ENCODE peak calls at places on chromosomes 4 and X, in five cellular contexts. One of them, this sample, is unnamed.

GRCh38 chr4:101421393-101421792 is 74.1 kb upstream of the PPP3CA start:
- DNase-seq in T-helper 1 cell: no peak
- DNase-seq in effector CD4-positive, alpha-beta T cell: no peak
- DNase-seq in iris pigment epithelial cell: no peak
- DNase-seq in SW 1271: no peak
- DNase-seq in this sample: no peak

GRCh38 chr4:181140037-181140603 is 1103.1 kb upstream of the TENM3 start:
- DNase-seq in SW 1271: no peak
- DNase-seq in effector CD4-positive, alpha-beta T cell: no peak
- DNase-seq in T-helper 1 cell: no peak
- DNase-seq in iris pigment epithelial cell: no peak
- DNase-seq in this sample: no peak

GRCh38 chr4:22473268-22473667 is 42.6 kb downstream of the ADGRA3 start:
- DNase-seq in iris pigment epithelial cell: peak
- DNase-seq in effector CD4-positive, alpha-beta T cell: no peak
- DNase-seq in SW 1271: no peak
- DNase-seq in T-helper 1 cell: no peak
- DNase-seq in this sample: no peak

GRCh38 chr4:7251321-7251720 is 59.0 kb downstream of the SORCS2 start:
- DNase-seq in iris pigment epithelial cell: no peak
- DNase-seq in SW 1271: no peak
- DNase-seq in effector CD4-positive, alpha-beta T cell: no peak
- DNase-seq in T-helper 1 cell: no peak
- DNase-seq in this sample: no peak

GRCh38 chr4:6896035-6896434 is 13.6 kb upstream of the TBC1D14 start:
- DNase-seq in iris pigment epithelial cell: no peak
- DNase-seq in T-helper 1 cell: no peak
- DNase-seq in SW 1271: no peak
- DNase-seq in effector CD4-positive, alpha-beta T cell: no peak
- DNase-seq in this sample: no peak

GRCh38 chr4:87032884-87033533 is 98.2 kb downstream of the AFF1 start:
- DNase-seq in T-helper 1 cell: no peak
- DNase-seq in SW 1271: no peak
- DNase-seq in effector CD4-positive, alpha-beta T cell: no peak
- DNase-seq in iris pigment epithelial cell: peak
- DNase-seq in this sample: no peak

GRCh38 chr4:39591290-39591689 is 47.4 kb downstream of the SMIM14 start:
- DNase-seq in T-helper 1 cell: no peak
- DNase-seq in effector CD4-positive, alpha-beta T cell: no peak
- DNase-seq in SW 1271: no peak
- DNase-seq in iris pigment epithelial cell: no peak
- DNase-seq in this sample: no peak

GRCh38 chrX:134237363-134237702 is 351 bp downstream of the CCDC160 start:
- DNase-seq in effector CD4-positive, alpha-beta T cell: no peak
- DNase-seq in iris pigment epithelial cell: no peak
- DNase-seq in SW 1271: no peak
- DNase-seq in T-helper 1 cell: no peak
- DNase-seq in this sample: no peak

GRCh38 chrX:53263597-53264094 is 17.7 kb downstream of the IQSEC2 start:
- DNase-seq in T-helper 1 cell: no peak
- DNase-seq in effector CD4-positive, alpha-beta T cell: no peak
- DNase-seq in SW 1271: peak
- DNase-seq in iris pigment epithelial cell: peak
- DNase-seq in this sample: no peak

GRCh38 chr4:151653548-151653918 is 107.3 kb downstream of the GATB start:
- DNase-seq in SW 1271: no peak
- DNase-seq in effector CD4-positive, alpha-beta T cell: no peak
- DNase-seq in T-helper 1 cell: no peak
- DNase-seq in iris pigment epithelial cell: no peak
- DNase-seq in this sample: no peak

GRCh38 chr4:87005690-87006461 is 71.1 kb downstream of the AFF1 start:
- DNase-seq in T-helper 1 cell: no peak
- DNase-seq in effector CD4-positive, alpha-beta T cell: no peak
- DNase-seq in iris pigment epithelial cell: no peak
- DNase-seq in SW 1271: no peak
- DNase-seq in this sample: peak

GRCh38 chr4:147318581-147318980 is 162.3 kb upstream of the EDNRA start:
- DNase-seq in T-helper 1 cell: no peak
- DNase-seq in effector CD4-positive, alpha-beta T cell: no peak
- DNase-seq in SW 1271: no peak
- DNase-seq in iris pigment epithelial cell: peak
- DNase-seq in this sample: no peak

GRCh38 chr4:36230523-36230922 is 13.8 kb downstream of the ARAP2 start:
- DNase-seq in iris pigment epithelial cell: no peak
- DNase-seq in SW 1271: no peak
- DNase-seq in effector CD4-positive, alpha-beta T cell: no peak
- DNase-seq in T-helper 1 cell: no peak
- DNase-seq in this sample: no peak

GRCh38 chr4:87087015-87087920 is 133.2 kb downstream of the KLHL8 start:
- DNase-seq in SW 1271: no peak
- DNase-seq in T-helper 1 cell: no peak
- DNase-seq in iris pigment epithelial cell: peak
- DNase-seq in effector CD4-positive, alpha-beta T cell: no peak
- DNase-seq in this sample: no peak

GRCh38 chr4:139887962-139888735 is 222.5 kb downstream of the MGST2 start:
- DNase-seq in SW 1271: no peak
- DNase-seq in effector CD4-positive, alpha-beta T cell: no peak
- DNase-seq in iris pigment epithelial cell: peak
- DNase-seq in T-helper 1 cell: no peak
- DNase-seq in this sample: peak

GRCh38 chrX:123728001-123728400 is 4.9 kb downstream of the THOC2 start:
- DNase-seq in effector CD4-positive, alpha-beta T cell: no peak
- DNase-seq in iris pigment epithelial cell: no peak
- DNase-seq in SW 1271: no peak
- DNase-seq in T-helper 1 cell: no peak
- DNase-seq in this sample: no peak

GRCh38 chrX:96837808-96838207 is 45.9 kb upstream of the RPA4 start:
- DNase-seq in T-helper 1 cell: no peak
- DNase-seq in effector CD4-positive, alpha-beta T cell: no peak
- DNase-seq in iris pigment epithelial cell: peak
- DNase-seq in SW 1271: no peak
- DNase-seq in this sample: no peak

GRCh38 chr4:140004580-140005314 is 149.2 kb downstream of the MAML3 start:
- DNase-seq in SW 1271: no peak
- DNase-seq in effector CD4-positive, alpha-beta T cell: no peak
- DNase-seq in iris pigment epithelial cell: peak
- DNase-seq in T-helper 1 cell: no peak
- DNase-seq in this sample: peak

GRCh38 chrX:44785652-44786051 is 58.2 kb upstream of the DUSP21 start:
- DNase-seq in T-helper 1 cell: no peak
- DNase-seq in iris pigment epithelial cell: peak
- DNase-seq in effector CD4-positive, alpha-beta T cell: no peak
- DNase-seq in SW 1271: no peak
- DNase-seq in this sample: no peak

GRCh38 chr4:17722361-17722710 is 59.1 kb downstream of the FAM184B start:
- DNase-seq in SW 1271: no peak
- DNase-seq in iris pigment epithelial cell: no peak
- DNase-seq in effector CD4-positive, alpha-beta T cell: no peak
- DNase-seq in T-helper 1 cell: no peak
- DNase-seq in this sample: no peak

GRCh38 chrX:104195489-104196084 is 29.3 kb downstream of the FAM199X start:
- DNase-seq in SW 1271: peak
- DNase-seq in T-helper 1 cell: no peak
- DNase-seq in iris pigment epithelial cell: peak
- DNase-seq in effector CD4-positive, alpha-beta T cell: no peak
- DNase-seq in this sample: peak

GRCh38 chr4:54064317-54065275 is at the start of gene CHIC2:
- DNase-seq in T-helper 1 cell: peak
- DNase-seq in SW 1271: peak
- DNase-seq in iris pigment epithelial cell: peak
- DNase-seq in effector CD4-positive, alpha-beta T cell: peak
- DNase-seq in this sample: peak

GRCh38 chr4:130257271-130257670 is 1161.3 kb downstream of the C4orf33 start:
- DNase-seq in effector CD4-positive, alpha-beta T cell: no peak
- DNase-seq in T-helper 1 cell: no peak
- DNase-seq in SW 1271: peak
- DNase-seq in iris pigment epithelial cell: peak
- DNase-seq in this sample: no peak

GRCh38 chr4:25913056-25913850 is 767 bp upstream of the SMIM20 start:
- DNase-seq in T-helper 1 cell: no peak
- DNase-seq in effector CD4-positive, alpha-beta T cell: peak
- DNase-seq in iris pigment epithelial cell: peak
- DNase-seq in SW 1271: no peak
- DNase-seq in this sample: peak

GRCh38 chr4:86367577-86367976 is 7.7 kb upstream of the MAPK10 start:
- DNase-seq in T-helper 1 cell: no peak
- DNase-seq in SW 1271: no peak
- DNase-seq in effector CD4-positive, alpha-beta T cell: no peak
- DNase-seq in iris pigment epithelial cell: peak
- DNase-seq in this sample: no peak

GRCh38 chr4:67545996-67546356 is 673 bp upstream of the CENPC start:
- DNase-seq in T-helper 1 cell: no peak
- DNase-seq in SW 1271: no peak
- DNase-seq in effector CD4-positive, alpha-beta T cell: no peak
- DNase-seq in iris pigment epithelial cell: no peak
- DNase-seq in this sample: no peak

This sample was measured in H7.